ENCODE peak calls at places on chromosomes 6 and 20, in eight cellular contexts. One of them, this sample, is unnamed.

GRCh38 chr20:22232923-22233322 is 351.4 kb downstream of the FOXA2 start:
- DNase-seq in PC-9: no peak
- DNase-seq in tibial artery: no peak
- DNase-seq in pancreas: no peak
- DNase-seq in A549: no peak
- DNase-seq in uterus: no peak
- DNase-seq in brain microvascular endothelial cell: no peak
- DNase-seq in esophagus squamous epithelium: no peak
- DNase-seq in this sample: no peak

GRCh38 chr20:21508230-21509078 is 5.4 kb downstream of the NKX2-2 start:
- DNase-seq in brain microvascular endothelial cell: no peak
- DNase-seq in uterus: no peak
- DNase-seq in esophagus squamous epithelium: no peak
- DNase-seq in A549: no peak
- DNase-seq in PC-9: no peak
- DNase-seq in tibial artery: no peak
- DNase-seq in pancreas: peak; percentile 46
- DNase-seq in this sample: no peak

GRCh38 chr6:74249658-74250057 is 553.7 kb downstream of the CD109 start:
- DNase-seq in pancreas: no peak
- DNase-seq in A549: no peak
- DNase-seq in esophagus squamous epithelium: no peak
- DNase-seq in brain microvascular endothelial cell: no peak
- DNase-seq in PC-9: no peak
- DNase-seq in tibial artery: no peak
- DNase-seq in uterus: no peak
- DNase-seq in this sample: no peak

GRCh38 chr6:169250660-169251059 is 3.0 kb downstream of the THBS2 start:
- DNase-seq in A549: peak; percentile 16
- DNase-seq in tibial artery: peak; percentile 85
- DNase-seq in uterus: no peak
- DNase-seq in brain microvascular endothelial cell: peak; percentile 91
- DNase-seq in pancreas: no peak
- DNase-seq in PC-9: no peak
- DNase-seq in esophagus squamous epithelium: no peak
- DNase-seq in this sample: peak; percentile 70

GRCh38 chr6:100116409-100117194 is 122.6 kb upstream of the MCHR2 start:
- DNase-seq in uterus: no peak
- DNase-seq in pancreas: no peak
- DNase-seq in esophagus squamous epithelium: no peak
- DNase-seq in tibial artery: no peak
- DNase-seq in A549: peak; percentile 67
- DNase-seq in brain microvascular endothelial cell: peak; percentile 75
- DNase-seq in PC-9: peak; percentile 53
- DNase-seq in this sample: peak; percentile 48

GRCh38 chr6:131222773-131223172 is 87.5 kb downstream of the AKAP7 start:
- DNase-seq in brain microvascular endothelial cell: no peak
- DNase-seq in pancreas: no peak
- DNase-seq in uterus: no peak
- DNase-seq in tibial artery: no peak
- DNase-seq in A549: no peak
- DNase-seq in esophagus squamous epithelium: no peak
- DNase-seq in PC-9: no peak
- DNase-seq in this sample: no peak

GRCh38 chr6:56314683-56315523 is 67.5 kb upstream of the COL21A1 start:
- DNase-seq in brain microvascular endothelial cell: peak; percentile 53
- DNase-seq in tibial artery: no peak
- DNase-seq in esophagus squamous epithelium: no peak
- DNase-seq in A549: peak; percentile 35
- DNase-seq in pancreas: no peak
- DNase-seq in uterus: peak; percentile 20
- DNase-seq in PC-9: peak; percentile 29
- DNase-seq in this sample: peak; percentile 42

GRCh38 chr20:33373735-33374605 is 27.3 kb downstream of the CDK5RAP1 start:
- DNase-seq in uterus: no peak
- DNase-seq in brain microvascular endothelial cell: peak; percentile 28
- DNase-seq in esophagus squamous epithelium: no peak
- DNase-seq in PC-9: peak; percentile 69
- DNase-seq in A549: peak; percentile 95
- DNase-seq in pancreas: no peak
- DNase-seq in tibial artery: no peak
- DNase-seq in this sample: no peak

GRCh38 chr6:118495639-118496296 is 52.3 kb upstream of the PLN start:
- DNase-seq in tibial artery: no peak
- DNase-seq in uterus: no peak
- DNase-seq in PC-9: no peak
- DNase-seq in esophagus squamous epithelium: no peak
- DNase-seq in A549: no peak
- DNase-seq in pancreas: no peak
- DNase-seq in brain microvascular endothelial cell: peak; percentile 39
- DNase-seq in this sample: peak; percentile 8

GRCh38 chr20:57212890-57213276 is 53.6 kb downstream of the BMP7 start:
- DNase-seq in brain microvascular endothelial cell: no peak
- DNase-seq in esophagus squamous epithelium: no peak
- DNase-seq in uterus: no peak
- DNase-seq in pancreas: peak; percentile 48
- DNase-seq in tibial artery: no peak
- DNase-seq in A549: no peak
- DNase-seq in PC-9: no peak
- DNase-seq in this sample: no peak

GRCh38 chr6:1082040-1082935 is 229.6 kb upstream of the FOXQ1 start:
- DNase-seq in A549: no peak
- DNase-seq in tibial artery: no peak
- DNase-seq in esophagus squamous epithelium: no peak
- DNase-seq in pancreas: no peak
- DNase-seq in brain microvascular endothelial cell: peak; percentile 9
- DNase-seq in PC-9: no peak
- DNase-seq in uterus: no peak
- DNase-seq in this sample: no peak

GRCh38 chr6:149895702-149896310 is 2.1 kb downstream of the RAET1E start:
- DNase-seq in brain microvascular endothelial cell: peak; percentile 53
- DNase-seq in esophagus squamous epithelium: no peak
- DNase-seq in uterus: no peak
- DNase-seq in pancreas: no peak
- DNase-seq in PC-9: peak; percentile 59
- DNase-seq in tibial artery: peak; percentile 67
- DNase-seq in A549: peak; percentile 44
- DNase-seq in this sample: no peak

GRCh38 chr20:12170406-12170805 is 252.7 kb downstream of the BTBD3 start:
- DNase-seq in PC-9: no peak
- DNase-seq in pancreas: no peak
- DNase-seq in brain microvascular endothelial cell: no peak
- DNase-seq in uterus: no peak
- DNase-seq in esophagus squamous epithelium: no peak
- DNase-seq in A549: no peak
- DNase-seq in tibial artery: no peak
- DNase-seq in this sample: no peak

GRCh38 chr20:59010995-59011873 is 4.2 kb upstream of the CTSZ start:
- DNase-seq in PC-9: peak; percentile 90
- DNase-seq in brain microvascular endothelial cell: peak; percentile 93
- DNase-seq in esophagus squamous epithelium: no peak
- DNase-seq in tibial artery: peak; percentile 68
- DNase-seq in uterus: no peak
- DNase-seq in A549: no peak
- DNase-seq in pancreas: no peak
- DNase-seq in this sample: peak; percentile 89

GRCh38 chr20:41335591-41335990 is 5.0 kb upstream of the LPIN3 start:
- DNase-seq in tibial artery: peak; percentile 17
- DNase-seq in A549: no peak
- DNase-seq in esophagus squamous epithelium: no peak
- DNase-seq in PC-9: no peak
- DNase-seq in pancreas: no peak
- DNase-seq in uterus: no peak
- DNase-seq in brain microvascular endothelial cell: no peak
- DNase-seq in this sample: no peak

GRCh38 chr20:41717464-41717863 is 99.3 kb upstream of the CHD6 start:
- DNase-seq in pancreas: no peak
- DNase-seq in A549: no peak
- DNase-seq in tibial artery: no peak
- DNase-seq in brain microvascular endothelial cell: peak; percentile 8
- DNase-seq in esophagus squamous epithelium: no peak
- DNase-seq in uterus: no peak
- DNase-seq in PC-9: no peak
- DNase-seq in this sample: no peak

GRCh38 chr6:24440897-24441598 is 38.3 kb downstream of the MRS2 start:
- DNase-seq in pancreas: no peak
- DNase-seq in A549: no peak
- DNase-seq in tibial artery: no peak
- DNase-seq in brain microvascular endothelial cell: no peak
- DNase-seq in PC-9: peak; percentile 8
- DNase-seq in uterus: no peak
- DNase-seq in esophagus squamous epithelium: no peak
- DNase-seq in this sample: no peak

DNA sequence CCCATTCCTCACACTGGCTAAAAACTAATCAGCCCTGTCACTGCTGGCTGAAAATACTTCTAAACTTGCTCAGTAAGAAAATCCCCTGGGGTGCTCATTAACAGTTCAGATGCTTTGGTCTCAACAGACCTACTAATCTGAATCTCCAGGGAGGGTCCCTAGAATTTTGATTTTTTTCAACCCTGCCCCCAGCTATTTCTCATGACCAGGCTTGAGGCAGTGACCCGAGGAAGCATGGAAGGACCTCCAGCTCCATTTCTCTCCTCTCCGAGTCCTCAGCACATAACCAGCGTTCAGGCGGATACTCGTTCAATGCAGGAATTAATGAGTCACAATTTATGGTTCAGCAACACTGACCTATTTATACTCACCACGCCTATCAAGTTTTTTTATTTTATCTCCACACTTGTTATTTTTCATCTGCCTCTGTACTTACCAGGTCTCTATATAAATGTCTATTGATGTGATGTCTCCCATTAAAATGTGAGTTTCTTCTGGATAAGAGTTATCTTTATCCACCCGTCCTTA is 369.2 kb upstream of the CDH4 start:
- DNase-seq in A549: no peak
- DNase-seq in pancreas: no peak
- DNase-seq in esophagus squamous epithelium: no peak
- DNase-seq in PC-9: no peak
- DNase-seq in tibial artery: no peak
- DNase-seq in uterus: no peak
- DNase-seq in brain microvascular endothelial cell: no peak
- DNase-seq in this sample: no peak
- H3K27ac ChIP-seq in A549: no peak overlapping the region
- H3K27ac ChIP-seq in pancreas: no peak overlapping the region
- H3K27ac ChIP-seq in esophagus squamous epithelium: no peak overlapping the region
- H3K27ac ChIP-seq in PC-9: no peak overlapping the region
- H3K27ac ChIP-seq in tibial artery: no peak overlapping the region
- H3K27ac ChIP-seq in uterus: no peak overlapping the region
- H3K27ac ChIP-seq in brain microvascular endothelial cell: no peak overlapping the region
- H3K27ac ChIP-seq in this sample: no peak overlapping the region

GRCh38 chr6:48733581-48733980 is 622.6 kb upstream of the PTCHD4 start:
- DNase-seq in PC-9: no peak
- DNase-seq in pancreas: no peak
- DNase-seq in brain microvascular endothelial cell: no peak
- DNase-seq in A549: no peak
- DNase-seq in esophagus squamous epithelium: no peak
- DNase-seq in tibial artery: no peak
- DNase-seq in uterus: no peak
- DNase-seq in this sample: no peak

DNA sequence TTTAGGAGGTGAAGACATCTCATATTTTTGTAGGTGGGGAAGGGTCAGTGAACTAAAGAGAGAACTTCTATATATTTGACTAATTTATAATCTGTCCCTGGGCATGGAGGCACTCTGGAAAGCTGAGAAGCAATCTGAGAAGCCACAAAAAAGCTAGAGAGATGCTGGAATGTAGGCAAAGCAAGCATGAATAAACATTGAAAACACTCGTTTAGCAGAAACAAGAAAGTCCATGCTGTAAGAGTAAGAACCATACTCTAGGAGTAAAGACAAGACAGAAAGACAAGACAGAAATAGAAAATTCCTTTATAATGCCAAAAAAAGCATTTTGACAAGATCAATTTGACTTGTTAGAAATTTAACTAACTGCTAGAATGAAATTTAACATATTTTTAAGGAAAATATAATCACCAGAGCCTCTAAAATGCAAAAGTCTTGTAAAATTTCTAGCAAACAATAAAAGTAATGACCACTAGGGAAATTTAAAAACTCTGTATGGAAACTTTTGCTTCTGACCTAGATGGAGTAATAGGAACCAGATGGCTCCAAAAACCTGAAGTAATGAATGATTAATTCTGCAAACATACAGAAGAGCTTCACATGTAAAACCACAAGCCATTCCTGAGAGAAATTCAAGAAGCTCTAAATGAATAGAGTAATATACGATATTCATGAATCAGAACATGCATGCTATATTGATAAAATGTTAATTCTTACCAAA is 625.6 kb upstream of the PTCHD4 start:
- DNase-seq in esophagus squamous epithelium: no peak
- DNase-seq in PC-9: no peak
- DNase-seq in tibial artery: no peak
- DNase-seq in A549: no peak
- DNase-seq in pancreas: no peak
- DNase-seq in uterus: no peak
- DNase-seq in brain microvascular endothelial cell: peak; percentile 20
- DNase-seq in this sample: no peak
- TF ChIP-seq CTCF in esophagus squamous epithelium: no peak
- TF ChIP-seq CTCF in PC-9: peak; percentile 33
- TF ChIP-seq CTCF in tibial artery: no peak
- TF ChIP-seq CTCF in A549: no peak
- TF ChIP-seq CTCF in pancreas: no peak
- TF ChIP-seq CTCF in uterus: no peak
- TF ChIP-seq CTCF in brain microvascular endothelial cell: no peak
- TF ChIP-seq CTCF in this sample: no peak

DNA sequence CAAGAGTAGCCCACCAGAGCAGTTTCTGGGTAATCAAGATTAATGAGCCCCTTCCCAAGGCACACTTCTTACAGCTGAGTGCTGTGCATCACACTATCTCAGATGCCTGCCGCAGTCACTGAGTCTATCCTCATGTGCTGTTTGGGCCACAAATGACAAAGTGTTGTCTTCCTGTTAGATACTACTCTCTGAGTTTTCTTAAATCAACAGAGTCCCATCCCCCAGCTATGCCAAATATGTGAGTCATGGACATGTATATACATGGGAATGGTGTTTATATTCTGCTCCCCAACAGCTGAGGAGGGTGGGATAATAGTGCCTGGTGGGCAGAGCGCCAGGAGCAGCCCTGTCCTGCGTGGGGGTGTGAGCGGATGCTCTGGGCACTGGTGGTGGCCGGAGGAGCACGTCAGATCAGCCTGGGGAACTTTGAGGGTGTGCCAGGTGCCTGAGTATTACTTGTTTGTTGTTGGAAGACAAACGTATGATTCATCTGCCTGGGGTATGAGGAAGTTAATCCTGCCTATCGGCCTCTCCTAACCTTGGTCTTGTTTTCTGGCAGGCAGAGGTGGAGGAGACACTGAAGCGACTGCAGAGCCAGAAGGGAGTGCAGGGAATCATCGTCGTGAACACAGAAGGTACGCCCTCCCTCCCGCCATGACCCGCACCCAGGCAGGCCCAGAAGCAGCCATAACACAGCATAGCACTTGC is 9.6 kb downstream of the DYNLRB1 start:
- DNase-seq in brain microvascular endothelial cell: peak; percentile 98
- DNase-seq in esophagus squamous epithelium: no peak
- DNase-seq in uterus: peak; percentile 79
- DNase-seq in tibial artery: peak; percentile 90
- DNase-seq in A549: peak; percentile 99
- DNase-seq in pancreas: peak; percentile 81
- DNase-seq in PC-9: peak; percentile 99
- DNase-seq in this sample: peak; percentile 100
- H3K27ac ChIP-seq in brain microvascular endothelial cell: peak overlapping the region; percentile 65
- H3K27ac ChIP-seq in esophagus squamous epithelium: peak overlapping the region; percentile 89
- H3K27ac ChIP-seq in uterus: peak overlapping the region; percentile 88
- H3K27ac ChIP-seq in tibial artery: peak overlapping the region; percentile 57
- H3K27ac ChIP-seq in A549: peak overlapping the region; percentile 67
- H3K27ac ChIP-seq in pancreas: peak overlapping the region; percentile 71
- H3K27ac ChIP-seq in PC-9: peak overlapping the region; percentile 77
- H3K27ac ChIP-seq in this sample: peak overlapping the region; percentile 90

GRCh38 chr6:16228709-16229665 is 9.4 kb upstream of the GMPR start:
- DNase-seq in tibial artery: no peak
- DNase-seq in esophagus squamous epithelium: no peak
- DNase-seq in PC-9: no peak
- DNase-seq in uterus: no peak
- DNase-seq in A549: no peak
- DNase-seq in pancreas: no peak
- DNase-seq in brain microvascular endothelial cell: no peak
- DNase-seq in this sample: no peak
- TF ChIP-seq CTCF in tibial artery: no peak
- TF ChIP-seq CTCF in esophagus squamous epithelium: no peak
- TF ChIP-seq CTCF in PC-9: no peak
- TF ChIP-seq CTCF in uterus: no peak
- TF ChIP-seq CTCF in A549: no peak
- TF ChIP-seq CTCF in pancreas: no peak
- TF ChIP-seq CTCF in brain microvascular endothelial cell: no peak
- TF ChIP-seq CTCF in this sample: no peak

This sample was measured in RWPE1.